ENCODE peak calls at places on chromosome 21, in nine cellular contexts. W is pancreas, U is A549, Z is fibroblast of lung, J is psoas muscle, N is uterus, L is body of pancreas, I is lung, H is small intestine. A is an unnamed sample. For H3K4me1, the result is how much of the 10 kb centered on the place peaks cover.

GRCh38 chr21:36164427-36164784 is 7.8 kb downstream of the DOP1B start:
- DNase-seq in N (no peak), H (peak), Z (no peak), U (no peak), J (no peak), L (peak), W (no peak), I (no peak), A (no peak)

GRCh38 chr21:27570306-27570868 is 603.5 kb upstream of the ADAMTS5 start:
- DNase-seq in N (peak), H (no peak), I (peak), U (no peak), J (peak), W (no peak), L (peak), Z (peak), A (no peak)

GRCh38 chr21:17690078-17690494 is 77.4 kb upstream of the BTG3 start:
- DNase-seq in N (no peak), Z (no peak), W (no peak), J (no peak), H (no peak), U (no peak), L (no peak), I (no peak), A (no peak)

GRCh38 chr21:25809013-25809412 is 74.2 kb downstream of the GABPA start:
- DNase-seq in I (no peak), U (no peak), W (no peak), L (no peak), J (no peak), H (no peak), Z (peak), N (no peak), A (no peak)

GRCh38 chr21:43627527-43627926 is 31.8 kb downstream of the HSF2BP start:
- DNase-seq in I (no peak), L (no peak), W (no peak), U (no peak), Z (no peak), N (no peak), H (no peak), J (no peak), A (no peak)

GRCh38 chr21:37149411-37149810 is 76.4 kb downstream of the TTC3 start:
- DNase-seq in I (no peak), J (no peak), U (no peak), N (no peak), H (no peak), W (no peak), L (peak), Z (peak), A (no peak)

GRCh38 chr21:34807146-34807880 is 138.5 kb downstream of the CLIC6 start:
- DNase-seq in W (no peak), N (no peak), U (peak), L (no peak), I (no peak), H (no peak), J (no peak), Z (peak), A (peak)

GRCh38 chr21:36103434-36103833 is 31.4 kb upstream of the CBR3 start:
- DNase-seq in J (no peak), I (no peak), N (no peak), Z (no peak), H (no peak), W (no peak), L (no peak), U (no peak), A (no peak)

GRCh38 chr21:35575280-35575915 is 484.9 kb downstream of the SETD4 start:
- DNase-seq in Z (peak), I (no peak), J (no peak), L (no peak), H (no peak), U (no peak), N (no peak), W (no peak), A (no peak)

GRCh38 chr21:37430184-37430821 is 63.7 kb downstream of the DYRK1A start:
- DNase-seq in I (no peak), W (no peak), U (no peak), N (no peak), L (no peak), Z (no peak), H (peak), J (no peak), A (no peak)

GRCh38 chr21:40381111-40381510 is 465.8 kb downstream of the DSCAM start:
- DNase-seq in J (no peak), U (no peak), Z (no peak), L (no peak), H (no peak), N (no peak), I (no peak), W (no peak), A (no peak)

GRCh38 chr21:16775056-16775455 is 737.8 kb upstream of the CXADR start:
- DNase-seq in N (no peak), W (no peak), U (no peak), L (no peak), Z (no peak), J (no peak), I (no peak), H (no peak), A (no peak)

GRCh38 chr21:34517039-34517438 is 5.0 kb upstream of the KCNE1 start:
- DNase-seq in U (no peak), N (no peak), I (no peak), W (no peak), H (no peak), Z (no peak), L (no peak), J (no peak), A (no peak)

GRCh38 chr21:25402134-25402957 is 204.9 kb downstream of the MRPL39 start:
- DNase-seq in H (no peak), J (no peak), W (no peak), I (no peak), U (no peak), Z (no peak), N (no peak), L (no peak), A (no peak)

GRCh38 chr21:34052171-34052570 is 21.2 kb upstream of the MRPS6 start:
- DNase-seq in I (no peak), Z (no peak), U (no peak), N (no peak), J (no peak), H (no peak), W (no peak), L (no peak), A (no peak)

GRCh38 chr21:44718571-44718970 is 7.2 kb upstream of the TSPEAR start:
- DNase-seq in J (no peak), I (no peak), L (no peak), W (no peak), Z (no peak), H (no peak), N (no peak), U (no peak), A (no peak)

GRCh38 chr21:18155508-18156193 is 89.0 kb upstream of the CHODL start:
- DNase-seq in I (no peak), W (no peak), J (no peak), U (no peak), H (peak), Z (no peak), L (no peak), N (no peak), A (no peak)

GRCh38 chr21:36806103-36806502 is 107.2 kb downstream of the SIM2 start:
- DNase-seq in W (no peak), Z (no peak), J (no peak), N (no peak), I (no peak), L (no peak), U (no peak), H (no peak), A (no peak)

GRCh38 chr21:38223893-38224540 is 32.8 kb upstream of the KCNJ15 start:
- DNase-seq in I (no peak), L (no peak), N (no peak), U (peak), W (no peak), H (no peak), J (no peak), Z (peak), A (no peak)

GRCh38 chr21:36126166-36126565 is 8.7 kb upstream of the CBR3 start:
- DNase-seq in I (no peak), L (no peak), U (no peak), J (no peak), H (no peak), Z (peak), W (no peak), N (no peak), A (no peak)

GRCh38 chr21:14988760-14989159 is 76.0 kb downstream of the NRIP1 start:
- DNase-seq in H (no peak), W (no peak), J (no peak), L (no peak), I (no peak), N (no peak), Z (no peak), U (no peak), A (no peak)

GRCh38 chr21:14993072-14993471 is 71.7 kb downstream of the NRIP1 start:
- DNase-seq in N (no peak), Z (no peak), J (no peak), W (no peak), L (no peak), U (no peak), I (no peak), H (no peak), A (no peak)

GRCh38 chr21:14989359-14989758 is 75.4 kb downstream of the NRIP1 start:
- DNase-seq in H (no peak), W (no peak), I (no peak), J (no peak), U (no peak), Z (peak), N (no peak), L (peak), A (no peak)

GRCh38 chr21:14995695-14996490 is 68.9 kb downstream of the NRIP1 start:
- DNase-seq in I (no peak), Z (peak), W (no peak), U (peak), H (no peak), N (no peak), J (no peak), L (no peak), A (no peak)

GRCh38 chr21:14991957-14992356 is 72.8 kb downstream of the NRIP1 start:
- DNase-seq in N (no peak), W (no peak), I (no peak), J (no peak), H (no peak), L (no peak), U (no peak), Z (no peak), A (no peak)
- H3K4me1 ChIP-seq in N (under half), W (under half), I (under half), J (under half), H (under half), L (under half), U (half or more), Z (under half), A (under half)

GRCh38 chr21:42353623-42354022 is 2.8 kb upstream of the TFF2 start:
- DNase-seq in Z (no peak), L (no peak), U (no peak), J (no peak), H (no peak), N (no peak), W (no peak), I (no peak), A (no peak)

GRCh38 chr21:42350271-42350885 is 416 bp downstream of the TFF2 start:
- DNase-seq in W (no peak), J (no peak), Z (no peak), L (no peak), U (no peak), H (no peak), N (no peak), I (no peak), A (no peak)

GRCh38 chr21:42350899-42351543 is at the start of gene TFF2:
- DNase-seq in J (no peak), U (no peak), N (no peak), I (no peak), Z (no peak), H (no peak), L (no peak), W (no peak), A (no peak)

GRCh38 chr21:42351626-42352432 is 1.0 kb upstream of the TFF2 start:
- DNase-seq in L (no peak), U (no peak), J (no peak), I (no peak), H (no peak), Z (no peak), W (no peak), N (no peak), A (no peak)

DNA sequence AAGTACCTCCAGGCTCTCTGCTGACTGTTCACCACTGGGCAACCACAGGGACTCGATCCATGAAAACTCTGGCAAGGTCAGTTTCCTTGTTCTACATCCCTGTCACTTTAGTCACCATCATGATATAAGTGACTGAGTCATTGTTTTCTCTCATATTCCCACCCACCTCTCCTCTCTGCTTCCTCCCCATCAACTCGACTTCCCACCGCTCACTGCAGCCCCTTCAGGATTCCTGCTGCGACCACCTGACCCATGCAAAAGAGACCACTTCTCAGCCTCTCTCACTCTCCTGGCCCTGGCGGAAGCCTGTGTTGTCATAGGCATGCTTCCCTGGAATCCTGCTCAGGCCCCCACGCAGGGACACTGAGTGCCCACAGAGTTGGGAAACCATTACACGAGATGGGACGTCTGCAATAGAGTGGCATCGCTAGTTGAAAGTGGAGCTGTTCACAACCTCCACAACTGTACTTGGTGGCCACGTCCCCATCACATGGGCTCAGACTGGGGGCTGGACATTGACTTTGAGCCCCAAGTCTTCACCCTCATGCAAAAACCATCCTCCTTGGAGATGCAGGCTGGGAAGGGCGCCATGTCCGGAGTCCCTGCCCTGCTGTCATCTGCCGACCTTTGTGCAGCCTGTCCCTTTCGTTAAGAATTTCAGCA is 1.8 kb upstream of the TFF2 start:
- DNase-seq in W (no peak), U (no peak), Z (no peak), H (no peak), I (no peak), J (no peak), N (no peak), L (no peak), A (no peak)
- H3K27ac ChIP-seq in W (no peak), U (no peak), Z (no peak), H (no peak), I (no peak), J (no peak), N (no peak), L (no peak), A (no peak)

GRCh38 chr21:46021978-46022544 is 40.5 kb downstream of the COL6A1 start:
- DNase-seq in W (no peak), L (no peak), N (peak), H (no peak), J (peak), I (peak), U (no peak), Z (no peak), A (no peak)
- H3K4me1 ChIP-seq in W (under half), L (under half), N (under half), H (under half), J (under half), I (under half), U (under half), Z (under half), A (under half)

GRCh38 chr21:20086508-20086907 is 911.7 kb upstream of the NCAM2 start:
- DNase-seq in Z (no peak), I (no peak), H (no peak), W (no peak), J (no peak), U (no peak), N (no peak), L (no peak), A (no peak)

GRCh38 chr21:20083336-20083735 is 914.9 kb upstream of the NCAM2 start:
- DNase-seq in Z (no peak), I (no peak), J (no peak), L (no peak), N (no peak), H (no peak), W (no peak), U (no peak), A (no peak)

DNA sequence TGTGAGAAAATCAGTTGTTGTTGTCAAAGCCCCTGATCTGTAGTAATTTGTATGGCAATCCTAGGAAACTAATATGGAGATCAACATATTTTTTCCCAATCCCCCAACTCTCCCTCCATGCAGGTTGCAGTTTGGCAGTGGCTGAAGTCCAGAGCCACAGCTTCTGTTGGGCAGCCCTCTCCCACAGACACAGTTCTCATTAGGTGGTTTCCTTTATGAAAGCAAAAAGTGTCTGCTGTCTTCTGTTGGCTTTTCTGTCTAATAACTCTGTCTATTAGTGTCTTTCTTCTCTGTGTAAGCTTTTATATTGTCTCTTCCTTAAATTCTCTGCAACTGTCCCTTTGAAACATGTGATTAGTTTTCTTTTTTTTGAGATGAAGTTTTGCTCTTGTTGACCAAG is 914.3 kb upstream of the NCAM2 start:
- DNase-seq in N (no peak), U (no peak), Z (no peak), W (no peak), L (no peak), I (no peak), H (no peak), J (no peak), A (no peak)
- H3K27ac ChIP-seq in N (no peak), U (no peak), Z (no peak), W (no peak), L (no peak), I (no peak), H (no peak), J (no peak), A (no peak)

GRCh38 chr21:41763996-41764395 is 2.9 kb downstream of the RIPK4 start:
- DNase-seq in J (no peak), N (no peak), Z (no peak), H (no peak), W (no peak), L (no peak), U (no peak), I (no peak), A (no peak)
- H3K4me1 ChIP-seq in J (under half), N (under half), Z (under half), H (under half), W (under half), L (half or more), U (half or more), I (under half), A (under half)

GRCh38 chr21:31107871-31108270 is 69.6 kb upstream of the KRTAP19-8 start:
- DNase-seq in W (no peak), N (no peak), H (no peak), U (no peak), J (no peak), L (peak), I (no peak), Z (no peak), A (no peak)

GRCh38 chr21:31111093-31111492 is 72.8 kb upstream of the KRTAP19-8 start:
- DNase-seq in L (no peak), I (no peak), H (no peak), U (no peak), N (no peak), Z (no peak), W (no peak), J (no peak), A (no peak)

GRCh38 chr21:31107151-31107785 is 69.0 kb upstream of the KRTAP19-8 start:
- DNase-seq in W (no peak), Z (peak), U (no peak), L (no peak), I (no peak), N (no peak), H (no peak), J (no peak), A (no peak)

GRCh38 chr21:31110430-31110829 is 72.2 kb upstream of the KRTAP19-8 start:
- DNase-seq in Z (no peak), J (no peak), H (no peak), I (no peak), N (no peak), W (no peak), L (no peak), U (no peak), A (no peak)

DNA sequence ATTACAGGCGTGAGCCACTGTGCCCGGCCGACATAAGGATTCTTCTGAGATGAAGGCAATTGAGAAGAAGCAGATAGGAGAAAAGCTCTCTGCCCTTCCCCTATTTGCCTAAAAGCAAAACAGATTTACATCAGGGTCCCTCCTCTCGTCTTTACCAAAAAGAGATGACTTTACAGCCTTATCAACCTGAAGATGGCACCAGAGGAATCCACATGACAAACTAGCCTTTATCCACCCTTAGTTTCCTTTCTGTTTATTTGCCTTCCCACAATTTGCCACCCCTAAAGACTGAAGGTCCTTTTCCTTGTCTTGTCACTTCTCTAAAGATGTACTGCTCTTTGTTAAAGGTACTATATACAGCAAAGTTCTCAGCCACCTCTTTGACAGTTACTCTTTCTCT is 70.7 kb upstream of the KRTAP19-8 start:
- DNase-seq in W (no peak), I (no peak), N (no peak), J (no peak), H (no peak), L (no peak), U (no peak), Z (peak), A (no peak)
- H3K27ac ChIP-seq in W (no peak), I (no peak), N (no peak), J (no peak), H (no peak), L (no peak), U (no peak), Z (no peak), A (no peak)

A was measured in effector memory CD4-positive, alpha-beta T cell.